ENCODE peak calls at places on chromosomes 1 and 21, in eight cellular contexts. N is psoas muscle, J is breast epithelium, T is hepatocyte, F is DND-41, K is left ventricle myocardium inferior, Y is fibroblast of lung, Q is upper lobe of right lung. O is an unnamed sample.

GRCh38 chr1:6891781-6892579 is 106.7 kb downstream of the CAMTA1 start:
- DNase-seq in F (no peak), Y (peak; percentile 61), J (no peak), Q (no peak), K (no peak), T (no peak), N (no peak), O (no peak)

GRCh38 chr1:228058981-228059535 is 23.4 kb upstream of the ARF1 start:
- DNase-seq in Y (no peak), F (no peak), J (no peak), Q (no peak), T (peak; percentile 54), N (no peak), K (no peak), O (peak; percentile 70)

GRCh38 chr1:95948023-95948422 is 714.0 kb downstream of the RWDD3 start:
- DNase-seq in Y (no peak), N (no peak), Q (no peak), T (no peak), F (no peak), J (no peak), K (no peak), O (no peak)

GRCh38 chr21:23160914-23161313 is 2162.7 kb downstream of the NCAM2 start:
- DNase-seq in N (no peak), Q (no peak), T (no peak), J (no peak), K (no peak), Y (no peak), F (no peak), O (no peak)

GRCh38 chr1:83996175-83996574 is 2.8 kb downstream of the TTLL7 start:
- DNase-seq in F (no peak), J (no peak), N (no peak), K (no peak), Y (no peak), T (no peak), Q (no peak), O (no peak)

GRCh38 chr1:41615316-41615715 is 130.8 kb upstream of the EDN2 start:
- DNase-seq in F (no peak), J (no peak), K (no peak), Q (no peak), T (no peak), Y (no peak), N (no peak), O (no peak)

GRCh38 chr1:115144176-115144575 is 54.9 kb upstream of the TSPAN2 start:
- DNase-seq in J (no peak), T (no peak), N (no peak), F (no peak), Y (no peak), K (no peak), Q (no peak), O (no peak)

GRCh38 chr1:116147972-116148371 is 36.8 kb downstream of the MAB21L3 start:
- DNase-seq in T (no peak), Q (no peak), N (no peak), F (no peak), Y (peak; percentile 23), K (no peak), J (no peak), O (no peak)

GRCh38 chr1:16013220-16013907 is 4.5 kb downstream of the HSPB7 start:
- DNase-seq in K (peak; percentile 76), N (peak; percentile 86), Q (no peak), F (no peak), Y (peak; percentile 86), J (peak; percentile 44), T (peak; percentile 92), O (peak; percentile 55)
- H3K4me1 ChIP-seq in K (peaks cover 58% of the 10 kb centered on the region), N (peaks cover 42% of the 10 kb centered on the region), Q (peaks cover 25% of the 10 kb centered on the region), F (no peaks in the 10 kb centered on the region), Y (peaks cover 11% of the 10 kb centered on the region), J (peaks cover 9% of the 10 kb centered on the region), T (peaks cover 47% of the 10 kb centered on the region), O (peaks cover 6% of the 10 kb centered on the region)

GRCh38 chr1:165902565-165902964 is 75.2 kb downstream of the UCK2 start:
- DNase-seq in F (no peak), Q (no peak), J (no peak), N (no peak), K (no peak), T (no peak), Y (no peak), O (no peak)
- H3K4me1 ChIP-seq in F (no peaks in the 10 kb centered on the region), Q (peaks cover 25% of the 10 kb centered on the region), J (peaks cover 12% of the 10 kb centered on the region), N (peaks cover 27% of the 10 kb centered on the region), K (peaks cover 47% of the 10 kb centered on the region), T (peaks cover 12% of the 10 kb centered on the region), Y (peaks cover 41% of the 10 kb centered on the region), O (no peaks in the 10 kb centered on the region)

GRCh38 chr21:29315155-29315749 is 16.5 kb downstream of the BACH1 start:
- DNase-seq in T (no peak), Y (no peak), F (no peak), N (no peak), K (no peak), J (no peak), Q (no peak), O (no peak)
- H3K4me1 ChIP-seq in T (peaks cover 7% of the 10 kb centered on the region), Y (peaks cover 6% of the 10 kb centered on the region), F (no peaks in the 10 kb centered on the region), N (peaks cover 84% of the 10 kb centered on the region), K (peaks cover 78% of the 10 kb centered on the region), J (peaks cover 3% of the 10 kb centered on the region), Q (peaks cover 28% of the 10 kb centered on the region), O (no peaks in the 10 kb centered on the region)

DNA sequence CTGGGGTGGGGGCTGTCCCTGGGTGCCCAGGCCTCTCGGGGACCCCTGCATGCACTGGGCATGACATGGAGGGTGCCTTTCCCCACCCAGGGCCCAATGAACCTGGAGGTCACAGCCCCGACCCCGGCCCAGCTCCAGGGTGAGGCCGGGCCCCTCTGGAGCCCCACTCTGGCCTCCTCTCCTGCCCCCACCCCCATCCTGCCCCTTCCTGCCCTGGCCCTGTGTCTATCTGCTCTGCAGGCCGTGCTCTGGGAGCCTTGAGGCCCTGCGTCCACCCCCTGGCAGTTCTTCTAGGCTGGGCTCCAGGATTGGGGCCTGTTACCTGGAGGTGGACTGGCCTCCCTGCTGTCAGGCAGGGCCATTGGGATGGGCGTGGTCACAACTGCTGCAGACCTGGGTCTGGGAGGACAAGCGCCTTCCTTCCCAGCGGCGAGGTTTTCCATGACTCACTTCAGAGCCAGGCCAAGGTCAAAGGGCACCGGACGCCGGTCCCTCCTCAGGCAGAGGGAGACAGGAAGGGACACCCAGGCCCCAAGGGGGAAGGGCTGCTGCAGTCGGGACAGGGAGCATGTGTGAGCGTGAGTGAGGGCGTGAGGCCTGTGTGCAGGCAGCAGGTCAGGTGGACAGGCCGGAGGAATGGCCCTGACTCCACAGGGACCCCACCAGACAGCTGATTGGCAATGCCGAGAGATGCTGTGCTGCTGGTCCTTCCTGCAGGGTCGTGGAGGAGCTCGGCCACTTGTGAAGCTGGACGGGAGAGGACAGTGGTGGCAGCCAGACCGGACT is 31.1 kb upstream of the POFUT2 start:
- DNase-seq in T (peak; percentile 78), Y (peak; percentile 52), F (no peak), J (no peak), N (peak; percentile 68), Q (peak; percentile 78), K (peak; percentile 85), O (no peak)
- H3K4me1 ChIP-seq in T (peaks cover 19% of the 10 kb centered on the region), Y (peaks cover 41% of the 10 kb centered on the region), F (no peaks in the 10 kb centered on the region), J (no peaks in the 10 kb centered on the region), N (peaks cover 12% of the 10 kb centered on the region), Q (peaks cover 41% of the 10 kb centered on the region), K (peaks cover 62% of the 10 kb centered on the region), O (peaks cover 22% of the 10 kb centered on the region)